ENCODE peak calls at places on chromosomes 13 and 19, in six cellular contexts. One of them, this sample, is unnamed.

GRCh38 chr13:94301487-94301886 is 178.0 kb downstream of the DCT start:
- DNase-seq in breast epithelium: no peak
- DNase-seq in A549: no peak
- DNase-seq in brain microvascular endothelial cell: no peak
- DNase-seq in CD4-positive, alpha-beta T cell: no peak
- DNase-seq in omental fat pad: no peak
- DNase-seq in this sample: no peak

GRCh38 chr13:35392768-35393167 is 83.7 kb downstream of the MAB21L1 start:
- DNase-seq in omental fat pad: no peak
- DNase-seq in A549: no peak
- DNase-seq in brain microvascular endothelial cell: no peak
- DNase-seq in breast epithelium: no peak
- DNase-seq in CD4-positive, alpha-beta T cell: no peak
- DNase-seq in this sample: no peak

GRCh38 chr19:58569943-58570670 is 3.0 kb downstream of the MZF1 start:
- DNase-seq in omental fat pad: no peak
- DNase-seq in CD4-positive, alpha-beta T cell: no peak
- DNase-seq in A549: no peak
- DNase-seq in brain microvascular endothelial cell: no peak
- DNase-seq in breast epithelium: peak; percentile 48
- DNase-seq in this sample: peak; percentile 58

GRCh38 chr13:71339736-71340135 is 527.3 kb downstream of the DACH1 start:
- DNase-seq in omental fat pad: no peak
- DNase-seq in CD4-positive, alpha-beta T cell: no peak
- DNase-seq in A549: no peak
- DNase-seq in breast epithelium: no peak
- DNase-seq in brain microvascular endothelial cell: no peak
- DNase-seq in this sample: no peak

GRCh38 chr13:108597943-108598342 is 31.5 kb upstream of the MYO16 start:
- DNase-seq in brain microvascular endothelial cell: peak; percentile 11
- DNase-seq in CD4-positive, alpha-beta T cell: no peak
- DNase-seq in breast epithelium: no peak
- DNase-seq in omental fat pad: no peak
- DNase-seq in A549: no peak
- DNase-seq in this sample: no peak

GRCh38 chr13:35771898-35772297 is 295.4 kb upstream of the MAB21L1 start:
- DNase-seq in brain microvascular endothelial cell: peak; percentile 87
- DNase-seq in omental fat pad: no peak
- DNase-seq in breast epithelium: no peak
- DNase-seq in CD4-positive, alpha-beta T cell: no peak
- DNase-seq in A549: no peak
- DNase-seq in this sample: no peak

GRCh38 chr19:4970558-4971423 is 1.9 kb downstream of the KDM4B start:
- DNase-seq in omental fat pad: no peak
- DNase-seq in breast epithelium: no peak
- DNase-seq in brain microvascular endothelial cell: no peak
- DNase-seq in CD4-positive, alpha-beta T cell: no peak
- DNase-seq in A549: no peak
- DNase-seq in this sample: no peak

GRCh38 chr13:33296793-33297425 is 11.4 kb upstream of the STARD13 start:
- DNase-seq in breast epithelium: no peak
- DNase-seq in CD4-positive, alpha-beta T cell: no peak
- DNase-seq in A549: no peak
- DNase-seq in brain microvascular endothelial cell: no peak
- DNase-seq in omental fat pad: no peak
- DNase-seq in this sample: no peak

GRCh38 chr13:110617326-110618072 is 2.2 kb downstream of the NAXD start:
- DNase-seq in CD4-positive, alpha-beta T cell: no peak
- DNase-seq in A549: no peak
- DNase-seq in omental fat pad: no peak
- DNase-seq in brain microvascular endothelial cell: peak; percentile 78
- DNase-seq in breast epithelium: no peak
- DNase-seq in this sample: no peak

GRCh38 chr13:100818706-100819105 is 144.1 kb upstream of the TMTC4 start:
- DNase-seq in omental fat pad: no peak
- DNase-seq in breast epithelium: no peak
- DNase-seq in brain microvascular endothelial cell: no peak
- DNase-seq in CD4-positive, alpha-beta T cell: no peak
- DNase-seq in A549: no peak
- DNase-seq in this sample: no peak

GRCh38 chr13:43008591-43008990 is 14.8 kb upstream of the DNAJC15 start:
- DNase-seq in breast epithelium: no peak
- DNase-seq in CD4-positive, alpha-beta T cell: no peak
- DNase-seq in A549: no peak
- DNase-seq in omental fat pad: no peak
- DNase-seq in brain microvascular endothelial cell: no peak
- DNase-seq in this sample: no peak

GRCh38 chr19:50906217-50906616 is 5.0 kb downstream of the KLK4 start:
- DNase-seq in omental fat pad: no peak
- DNase-seq in A549: peak; percentile 56
- DNase-seq in brain microvascular endothelial cell: no peak
- DNase-seq in CD4-positive, alpha-beta T cell: peak; percentile 7
- DNase-seq in breast epithelium: no peak
- DNase-seq in this sample: no peak

GRCh38 chr19:7575426-7576040 is 20.1 kb upstream of the CAMSAP3 start:
- DNase-seq in breast epithelium: no peak
- DNase-seq in CD4-positive, alpha-beta T cell: no peak
- DNase-seq in omental fat pad: no peak
- DNase-seq in brain microvascular endothelial cell: peak; percentile 17
- DNase-seq in A549: no peak
- DNase-seq in this sample: no peak

GRCh38 chr13:113423225-113424170 is 29.8 kb downstream of the ADPRHL1 start:
- DNase-seq in brain microvascular endothelial cell: no peak
- DNase-seq in CD4-positive, alpha-beta T cell: no peak
- DNase-seq in omental fat pad: no peak
- DNase-seq in A549: no peak
- DNase-seq in breast epithelium: no peak
- DNase-seq in this sample: no peak

GRCh38 chr13:94154362-94154761 is 325.1 kb downstream of the DCT start:
- DNase-seq in CD4-positive, alpha-beta T cell: no peak
- DNase-seq in brain microvascular endothelial cell: peak; percentile 32
- DNase-seq in A549: no peak
- DNase-seq in breast epithelium: no peak
- DNase-seq in omental fat pad: no peak
- DNase-seq in this sample: peak; percentile 75

GRCh38 chr19:4425531-4425930 is 23.1 kb downstream of the CHAF1A start:
- DNase-seq in CD4-positive, alpha-beta T cell: no peak
- DNase-seq in A549: no peak
- DNase-seq in omental fat pad: no peak
- DNase-seq in breast epithelium: no peak
- DNase-seq in brain microvascular endothelial cell: peak; percentile 90
- DNase-seq in this sample: no peak

GRCh38 chr19:19270749-19271571 is 2.1 kb downstream of the TM6SF2 start:
- DNase-seq in breast epithelium: no peak
- DNase-seq in omental fat pad: no peak
- DNase-seq in CD4-positive, alpha-beta T cell: no peak
- DNase-seq in A549: no peak
- DNase-seq in brain microvascular endothelial cell: no peak
- DNase-seq in this sample: no peak

GRCh38 chr13:46544811-46545210 is 8.2 kb upstream of the LRCH1 start:
- DNase-seq in brain microvascular endothelial cell: no peak
- DNase-seq in A549: no peak
- DNase-seq in breast epithelium: no peak
- DNase-seq in omental fat pad: no peak
- DNase-seq in CD4-positive, alpha-beta T cell: no peak
- DNase-seq in this sample: no peak

GRCh38 chr13:41458939-41459753 is 1.8 kb downstream of the RGCC start:
- DNase-seq in breast epithelium: no peak
- DNase-seq in A549: peak; percentile 29
- DNase-seq in CD4-positive, alpha-beta T cell: peak; percentile 65
- DNase-seq in omental fat pad: no peak
- DNase-seq in brain microvascular endothelial cell: peak; percentile 51
- DNase-seq in this sample: peak; percentile 73

GRCh38 chr19:19033426-19034203 is at the start of the genes ARMC6 and SUGP2:
- DNase-seq in A549: peak; percentile 86
- DNase-seq in breast epithelium: peak; percentile 75
- DNase-seq in omental fat pad: peak; percentile 58
- DNase-seq in brain microvascular endothelial cell: peak; percentile 74
- DNase-seq in CD4-positive, alpha-beta T cell: peak; percentile 82
- DNase-seq in this sample: peak; percentile 79

GRCh38 chr13:74867460-74867859 is 614.5 kb downstream of the TBC1D4 start:
- DNase-seq in breast epithelium: no peak
- DNase-seq in omental fat pad: no peak
- DNase-seq in brain microvascular endothelial cell: peak; percentile 39
- DNase-seq in A549: no peak
- DNase-seq in CD4-positive, alpha-beta T cell: no peak
- DNase-seq in this sample: no peak

GRCh38 chr13:38979891-38980627 is 10.6 kb downstream of the STOML3 start:
- DNase-seq in A549: no peak
- DNase-seq in breast epithelium: no peak
- DNase-seq in omental fat pad: no peak
- DNase-seq in brain microvascular endothelial cell: no peak
- DNase-seq in CD4-positive, alpha-beta T cell: no peak
- DNase-seq in this sample: no peak

GRCh38 chr13:54394908-54395307 is 1366.3 kb downstream of the OLFM4 start:
- DNase-seq in brain microvascular endothelial cell: no peak
- DNase-seq in breast epithelium: no peak
- DNase-seq in CD4-positive, alpha-beta T cell: no peak
- DNase-seq in omental fat pad: no peak
- DNase-seq in A549: no peak
- DNase-seq in this sample: no peak

GRCh38 chr13:54394319-54394718 is 1365.7 kb downstream of the OLFM4 start:
- DNase-seq in omental fat pad: no peak
- DNase-seq in brain microvascular endothelial cell: no peak
- DNase-seq in A549: no peak
- DNase-seq in breast epithelium: no peak
- DNase-seq in CD4-positive, alpha-beta T cell: no peak
- DNase-seq in this sample: no peak
- TF ChIP-seq CTCF in omental fat pad: no peak
- TF ChIP-seq CTCF in brain microvascular endothelial cell: no peak
- TF ChIP-seq CTCF in A549: no peak
- TF ChIP-seq CTCF in breast epithelium: no peak
- TF ChIP-seq CTCF in CD4-positive, alpha-beta T cell: no peak
- TF ChIP-seq CTCF in this sample: no peak

GRCh38 chr19:33953592-33953991 is 156.9 kb downstream of the KCTD15 start:
- DNase-seq in omental fat pad: no peak
- DNase-seq in breast epithelium: no peak
- DNase-seq in brain microvascular endothelial cell: no peak
- DNase-seq in A549: no peak
- DNase-seq in CD4-positive, alpha-beta T cell: no peak
- DNase-seq in this sample: no peak
- TF ChIP-seq CTCF in omental fat pad: no peak
- TF ChIP-seq CTCF in breast epithelium: no peak
- TF ChIP-seq CTCF in brain microvascular endothelial cell: peak; percentile 18
- TF ChIP-seq CTCF in A549: no peak
- TF ChIP-seq CTCF in CD4-positive, alpha-beta T cell: no peak
- TF ChIP-seq CTCF in this sample: no peak

GRCh38 chr19:54704928-54705327 is 19.3 kb upstream of the KIR3DL3 start:
- DNase-seq in A549: no peak
- DNase-seq in breast epithelium: no peak
- DNase-seq in omental fat pad: no peak
- DNase-seq in CD4-positive, alpha-beta T cell: no peak
- DNase-seq in brain microvascular endothelial cell: no peak
- DNase-seq in this sample: no peak
- TF ChIP-seq CTCF in A549: no peak
- TF ChIP-seq CTCF in breast epithelium: no peak
- TF ChIP-seq CTCF in omental fat pad: no peak
- TF ChIP-seq CTCF in CD4-positive, alpha-beta T cell: no peak
- TF ChIP-seq CTCF in brain microvascular endothelial cell: no peak
- TF ChIP-seq CTCF in this sample: no peak

GRCh38 chr19:35959040-35959967 is 23.1 kb downstream of the LRFN3 start:
- DNase-seq in A549: no peak
- DNase-seq in brain microvascular endothelial cell: no peak
- DNase-seq in omental fat pad: no peak
- DNase-seq in CD4-positive, alpha-beta T cell: peak; percentile 83
- DNase-seq in breast epithelium: no peak
- DNase-seq in this sample: no peak
- TF ChIP-seq CTCF in A549: peak; percentile 43
- TF ChIP-seq CTCF in brain microvascular endothelial cell: peak; percentile 7
- TF ChIP-seq CTCF in omental fat pad: no peak
- TF ChIP-seq CTCF in CD4-positive, alpha-beta T cell: peak; percentile 95
- TF ChIP-seq CTCF in breast epithelium: no peak
- TF ChIP-seq CTCF in this sample: peak; percentile 14

DNA sequence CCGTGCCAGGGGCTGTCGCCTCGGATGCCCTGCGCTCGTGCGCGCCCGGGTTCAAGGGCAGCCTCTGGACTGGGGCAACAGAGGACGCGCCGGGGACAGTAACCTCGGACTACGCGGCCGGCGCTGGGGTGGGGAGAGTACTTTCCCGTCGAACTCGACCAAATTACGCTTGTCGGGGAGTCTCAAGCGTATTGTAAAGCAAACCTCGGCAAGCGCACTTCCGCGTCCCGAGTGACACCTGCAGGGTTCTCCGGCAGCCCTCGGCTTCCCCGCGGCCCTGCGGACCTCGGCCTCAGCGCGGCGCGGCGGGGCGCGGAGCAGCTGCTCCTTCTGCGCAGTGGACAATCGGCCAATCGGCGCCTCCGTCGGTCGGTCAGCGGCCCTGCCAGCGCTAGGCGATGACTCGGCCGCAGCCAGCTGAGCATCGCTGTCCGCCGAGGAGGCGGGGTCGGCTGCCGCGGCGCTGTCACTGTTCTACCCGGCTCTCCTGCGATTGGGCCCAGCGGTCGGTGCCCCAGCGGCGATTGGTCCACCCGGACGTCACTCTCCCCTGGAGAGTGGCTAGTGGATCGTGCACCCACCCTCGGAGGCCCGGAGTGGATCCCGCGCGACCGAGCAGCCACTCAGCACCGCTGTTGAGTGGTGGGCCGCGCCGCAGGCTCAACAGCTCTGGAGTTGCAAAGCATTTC is at the start of gene SLC46A3:
- DNase-seq in omental fat pad: peak; percentile 94
- DNase-seq in brain microvascular endothelial cell: peak; percentile 100
- DNase-seq in A549: peak; percentile 86
- DNase-seq in breast epithelium: peak; percentile 97
- DNase-seq in CD4-positive, alpha-beta T cell: peak; percentile 98
- DNase-seq in this sample: peak; percentile 100
- TF ChIP-seq CTCF in omental fat pad: no peak
- TF ChIP-seq CTCF in brain microvascular endothelial cell: peak; percentile 3
- TF ChIP-seq CTCF in A549: no peak
- TF ChIP-seq CTCF in breast epithelium: no peak
- TF ChIP-seq CTCF in CD4-positive, alpha-beta T cell: no peak
- TF ChIP-seq CTCF in this sample: peak; percentile 13

GRCh38 chr19:10898633-10899032 is 27.3 kb downstream of the CARM1 start:
- DNase-seq in A549: no peak
- DNase-seq in omental fat pad: no peak
- DNase-seq in breast epithelium: no peak
- DNase-seq in brain microvascular endothelial cell: no peak
- DNase-seq in CD4-positive, alpha-beta T cell: no peak
- DNase-seq in this sample: no peak

GRCh38 chr19:10895363-10895762 is 24.0 kb downstream of the CARM1 start:
- DNase-seq in breast epithelium: no peak
- DNase-seq in CD4-positive, alpha-beta T cell: no peak
- DNase-seq in A549: no peak
- DNase-seq in omental fat pad: no peak
- DNase-seq in brain microvascular endothelial cell: no peak
- DNase-seq in this sample: no peak

GRCh38 chr19:10896851-10897526 is 25.6 kb downstream of the CARM1 start:
- DNase-seq in A549: no peak
- DNase-seq in CD4-positive, alpha-beta T cell: no peak
- DNase-seq in brain microvascular endothelial cell: no peak
- DNase-seq in omental fat pad: no peak
- DNase-seq in breast epithelium: no peak
- DNase-seq in this sample: no peak

GRCh38 chr19:10894911-10895213 is 23.5 kb downstream of the CARM1 start:
- DNase-seq in A549: no peak
- DNase-seq in breast epithelium: no peak
- DNase-seq in CD4-positive, alpha-beta T cell: no peak
- DNase-seq in omental fat pad: no peak
- DNase-seq in brain microvascular endothelial cell: no peak
- DNase-seq in this sample: no peak

GRCh38 chr19:10895920-10896319 is 24.6 kb downstream of the CARM1 start:
- DNase-seq in A549: no peak
- DNase-seq in omental fat pad: no peak
- DNase-seq in CD4-positive, alpha-beta T cell: no peak
- DNase-seq in brain microvascular endothelial cell: no peak
- DNase-seq in breast epithelium: no peak
- DNase-seq in this sample: no peak
- TF ChIP-seq CTCF in A549: no peak
- TF ChIP-seq CTCF in omental fat pad: no peak
- TF ChIP-seq CTCF in CD4-positive, alpha-beta T cell: no peak
- TF ChIP-seq CTCF in brain microvascular endothelial cell: peak; percentile 41
- TF ChIP-seq CTCF in breast epithelium: no peak
- TF ChIP-seq CTCF in this sample: no peak